ENCODE peak calls at places on chromosomes 2 and 18, in nine cellular contexts. B is stomach, N is upper lobe of left lung, G is transverse colon, E is HCT116, I is prostate gland, P is esophagus squamous epithelium, W is body of pancreas, T is Peyer's patch. O is an unnamed sample.

GRCh38 chr2:207746131-207746530 is 23.6 kb downstream of the FZD5 start:
- DNase-seq in T (no peak), P (no peak), N (peak; percentile 74), E (peak; percentile 54), B (peak; percentile 56), G (peak; percentile 42), W (peak; percentile 70), I (peak; percentile 43), O (no peak)

GRCh38 chr2:27369471-27370025 is 590 bp downstream of the EIF2B4 start:
- DNase-seq in B (peak; percentile 59), W (peak; percentile 63), E (no peak), G (no peak), I (no peak), T (peak; percentile 48), P (no peak), N (peak; percentile 66), O (peak; percentile 91)

GRCh38 chr2:229909090-229909489 is 12.7 kb downstream of the TRIP12 start:
- DNase-seq in W (no peak), P (no peak), T (no peak), E (no peak), G (no peak), N (no peak), B (no peak), I (no peak), O (no peak)

GRCh38 chr2:67075530-67076253 is 321.4 kb upstream of the ETAA1 start:
- DNase-seq in G (no peak), P (no peak), E (no peak), I (no peak), T (no peak), W (no peak), B (no peak), N (no peak), O (no peak)

GRCh38 chr18:44725300-44726096 is 44.8 kb downstream of the SETBP1 start:
- DNase-seq in T (peak; percentile 76), I (no peak), E (no peak), N (peak; percentile 51), P (no peak), W (peak; percentile 56), G (peak; percentile 56), B (no peak), O (no peak)

GRCh38 chr2:15672961-15673918 is 81.6 kb downstream of the DDX1 start:
- DNase-seq in N (no peak), B (no peak), T (no peak), I (no peak), P (no peak), W (no peak), G (no peak), E (no peak), O (no peak)

GRCh38 chr18:31576670-31577069 is 15.0 kb upstream of the TTR start:
- DNase-seq in P (no peak), G (no peak), B (no peak), W (no peak), I (no peak), N (no peak), E (no peak), T (no peak), O (no peak)

GRCh38 chr2:127176371-127177311 is 43.5 kb downstream of the CYP27C1 start:
- DNase-seq in P (no peak), W (peak; percentile 56), E (no peak), I (peak; percentile 19), T (no peak), N (peak; percentile 41), G (peak; percentile 23), B (peak; percentile 29), O (peak; percentile 91)

GRCh38 chr2:72991439-72991725 is 74.1 kb downstream of the EMX1 start:
- DNase-seq in B (peak; percentile 19), E (no peak), N (no peak), G (peak; percentile 2), T (no peak), W (no peak), I (no peak), P (no peak), O (no peak)

GRCh38 chr2:15897431-15898098 is 42.8 kb upstream of the MYCN start:
- DNase-seq in I (no peak), B (no peak), E (no peak), P (no peak), T (no peak), W (no peak), N (no peak), G (no peak), O (no peak)

GRCh38 chr2:22902662-22903165 is 482.3 kb upstream of the KLHL29 start:
- DNase-seq in I (no peak), P (no peak), G (no peak), T (no peak), W (no peak), N (no peak), E (no peak), B (no peak), O (no peak)

GRCh38 chr2:227817940-227818568 is 4.4 kb downstream of the CCL20 start:
- DNase-seq in B (peak; percentile 90), G (peak; percentile 84), N (peak; percentile 97), W (peak; percentile 88), T (peak; percentile 57), P (peak; percentile 64), E (peak; percentile 99), I (peak; percentile 50), O (peak; percentile 98)

GRCh38 chr2:63814114-63814513 is 27.6 kb upstream of the UGP2 start:
- DNase-seq in T (no peak), G (no peak), E (no peak), B (no peak), I (no peak), N (no peak), W (no peak), P (no peak), O (no peak)

GRCh38 chr18:11279461-11279860 is 130.1 kb upstream of the PIEZO2 start:
- DNase-seq in P (no peak), N (no peak), E (no peak), G (no peak), I (no peak), B (no peak), T (no peak), W (no peak), O (no peak)

GRCh38 chr2:58606799-58607198 is 365.7 kb upstream of the FANCL start:
- DNase-seq in E (no peak), G (no peak), B (no peak), N (no peak), I (no peak), P (no peak), T (no peak), W (no peak), O (no peak)

GRCh38 chr2:122203523-122203922 is 448.1 kb downstream of the TSN start:
- DNase-seq in B (no peak), G (no peak), E (no peak), T (no peak), N (no peak), P (no peak), W (no peak), I (no peak), O (no peak)

GRCh38 chr2:160387558-160388262 is 105.9 kb downstream of the RBMS1 start:
- DNase-seq in B (peak; percentile 41), P (no peak), W (peak; percentile 67), T (no peak), I (no peak), G (peak; percentile 53), N (peak; percentile 51), E (no peak), O (no peak)

DNA sequence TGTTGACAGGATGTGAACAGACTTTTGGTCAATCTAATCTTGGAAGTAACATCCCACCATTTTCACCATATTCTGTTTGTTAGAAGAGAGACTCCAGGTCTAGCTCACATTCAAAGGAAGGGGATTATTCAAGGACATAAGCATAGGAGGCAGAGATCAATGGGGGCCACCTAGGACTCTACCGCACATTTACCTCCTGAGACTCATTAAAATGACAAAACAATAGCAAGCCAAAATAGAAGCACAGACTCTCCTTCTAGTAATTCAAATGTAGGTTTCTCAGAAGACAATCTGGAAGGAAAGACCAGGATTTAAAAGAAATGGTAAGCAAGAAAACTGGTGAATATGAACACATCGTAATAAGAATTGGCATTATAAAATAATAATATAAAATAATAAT is 156.4 kb upstream of the KYNU start:
- DNase-seq in W (no peak), B (no peak), G (no peak), E (no peak), I (no peak), P (no peak), T (no peak), N (no peak), O (no peak)
- H3K4me3 ChIP-seq in W (no peak overlapping the region), B (no peak overlapping the region), G (no peak overlapping the region), E (no peak overlapping the region), I (no peak overlapping the region), P (no peak overlapping the region), T (no peak overlapping the region), N (no peak overlapping the region), O (no peak overlapping the region)

DNA sequence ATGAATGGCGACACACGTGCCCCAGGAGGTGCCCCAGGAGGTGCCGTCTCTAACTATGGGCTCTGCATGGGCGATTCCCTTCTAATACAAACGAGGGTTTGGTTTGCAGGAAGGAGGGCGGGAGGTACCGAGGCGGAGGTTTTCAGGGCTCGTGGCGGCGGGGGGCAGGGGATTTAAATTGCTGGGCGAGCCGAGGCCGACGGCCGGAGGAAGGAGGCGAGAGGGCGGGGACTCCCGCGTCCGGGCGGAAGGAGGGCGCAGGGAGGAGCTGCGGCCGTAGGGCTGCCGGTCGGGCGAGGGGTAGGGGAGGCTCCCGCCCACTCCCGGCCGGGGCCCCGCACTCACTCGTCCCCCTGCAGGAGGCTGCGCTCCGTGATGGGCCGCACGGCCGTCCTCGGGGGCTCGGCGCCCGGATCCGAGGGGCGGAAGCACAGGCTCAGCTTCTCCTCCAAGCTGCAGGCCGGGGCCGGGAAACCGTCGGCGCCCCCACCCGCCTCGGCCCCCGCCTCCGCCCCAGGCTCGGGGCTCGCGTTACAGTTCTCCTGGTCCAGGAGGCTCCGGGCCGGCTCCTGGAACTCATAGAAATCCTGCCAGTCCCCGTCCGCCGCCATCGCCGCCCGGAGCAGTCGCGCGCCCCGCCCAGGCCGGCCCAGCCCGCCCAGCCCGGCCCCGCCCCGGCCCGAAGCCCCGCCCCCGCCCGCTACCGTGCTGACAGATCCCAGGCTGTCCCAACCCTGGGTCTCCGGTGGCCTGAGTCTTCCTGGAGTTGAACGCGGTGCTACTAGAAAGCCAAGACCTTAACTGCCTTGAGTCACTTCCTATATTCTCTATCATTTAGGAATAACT is at the start of gene FEZ2:
- DNase-seq in G (peak; percentile 81), T (peak; percentile 57), W (peak; percentile 75), P (no peak), I (peak; percentile 66), B (peak; percentile 75), E (peak; percentile 33), N (peak; percentile 73), O (peak; percentile 43)
- TF ChIP-seq POLR2A in G (peak; percentile 51), T (no peak), W (peak; percentile 55), P (no peak), I (peak; percentile 21), B (no peak), E (peak; percentile 32), N (no peak), O (no peak)

GRCh38 chr2:13005761-13006336 is 289.1 kb downstream of the TRIB2 start:
- DNase-seq in G (no peak), N (no peak), P (no peak), E (no peak), B (no peak), I (no peak), T (no peak), W (no peak), O (no peak)
- H3K4me3 ChIP-seq in G (no peak overlapping the region), N (no peak overlapping the region), P (no peak overlapping the region), E (no peak overlapping the region), B (no peak overlapping the region), I (no peak overlapping the region), T (no peak overlapping the region), W (no peak overlapping the region), O (no peak overlapping the region)

DNA sequence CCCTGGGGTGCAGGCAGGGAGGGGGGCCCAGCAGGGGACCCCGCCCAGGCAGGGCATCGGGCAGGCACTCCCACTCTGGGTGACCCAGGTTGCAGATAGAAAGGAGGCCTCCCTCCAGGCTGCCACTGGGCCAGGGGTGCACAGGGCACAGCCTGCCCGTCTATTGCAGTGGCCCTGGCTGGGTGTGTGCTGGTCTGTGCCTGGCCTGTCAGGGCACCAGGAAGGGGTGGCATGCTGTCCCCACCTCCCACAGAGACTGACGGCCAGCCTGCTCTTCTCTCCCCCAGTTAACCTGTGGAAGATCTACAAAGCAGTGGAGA is 12.9 kb downstream of the ARID5A start:
- DNase-seq in N (peak; percentile 16), B (no peak), W (no peak), P (no peak), T (no peak), E (no peak), I (no peak), G (no peak), O (no peak)
- TF ChIP-seq POLR2A in N (no peak), B (no peak), W (no peak), P (no peak), T (no peak), E (no peak), I (no peak), G (no peak), O (no peak)